ENCODE peak calls at places on chromosomes 4 and X, in nine cellular contexts. L is skeletal muscle cell; F is astrocyte of the spinal cord; X is spleen; V is HFF-Myc; U is hepatocyte; D is fibroblast of the aortic adventitia; E is CD8-positive, alpha-beta memory T cell; I is fibroblast of pulmonary artery. B is an unnamed sample.

GRCh38 chr4:159229164-159229563 is 126.3 kb downstream of the RAPGEF2 start:
- DNase-seq in L (peak; percentile 44), F (peak; percentile 74), X (no peak), V (peak; percentile 19), U (peak; percentile 68), D (peak; percentile 81), E (no peak), I (peak; percentile 87), B (peak; percentile 85)

GRCh38 chrX:126300401-126300800 is 134.3 kb upstream of the DCAF12L2 start:
- DNase-seq in L (no peak), F (no peak), X (no peak), V (no peak), U (no peak), D (no peak), E (no peak), I (no peak), B (no peak)

GRCh38 chrX:24153796-24154189 is 4.3 kb downstream of the ZFX start:
- DNase-seq in L (no peak), F (no peak), X (no peak), V (no peak), U (no peak), D (no peak), E (no peak), I (no peak), B (no peak)

GRCh38 chr4:18025263-18025662 is 3.7 kb upstream of the LCORL start:
- DNase-seq in L (no peak), F (no peak), X (no peak), V (no peak), U (no peak), D (no peak), E (no peak), I (no peak), B (no peak)

GRCh38 chr4:183242291-183242690 is 77.8 kb downstream of the CLDN22 start:
- DNase-seq in L (no peak), F (no peak), X (no peak), V (no peak), U (no peak), D (no peak), E (no peak), I (no peak), B (peak; percentile 30)

GRCh38 chr4:65592089-65592488 is 78.2 kb downstream of the EPHA5 start:
- DNase-seq in L (no peak), F (no peak), X (no peak), V (no peak), U (no peak), D (no peak), E (no peak), I (no peak), B (no peak)

GRCh38 chr4:2412885-2413716 is 5.3 kb downstream of the ZFYVE28 start:
- DNase-seq in L (peak; percentile 60), F (peak; percentile 99), X (peak; percentile 93), V (peak; percentile 75), U (peak; percentile 93), D (peak; percentile 85), E (peak; percentile 85), I (peak; percentile 92), B (peak; percentile 92)

GRCh38 chr4:126678608-126679007 is 954.1 kb upstream of the INTU start:
- DNase-seq in L (no peak), F (no peak), X (no peak), V (no peak), U (no peak), D (no peak), E (no peak), I (no peak), B (no peak)

DNA sequence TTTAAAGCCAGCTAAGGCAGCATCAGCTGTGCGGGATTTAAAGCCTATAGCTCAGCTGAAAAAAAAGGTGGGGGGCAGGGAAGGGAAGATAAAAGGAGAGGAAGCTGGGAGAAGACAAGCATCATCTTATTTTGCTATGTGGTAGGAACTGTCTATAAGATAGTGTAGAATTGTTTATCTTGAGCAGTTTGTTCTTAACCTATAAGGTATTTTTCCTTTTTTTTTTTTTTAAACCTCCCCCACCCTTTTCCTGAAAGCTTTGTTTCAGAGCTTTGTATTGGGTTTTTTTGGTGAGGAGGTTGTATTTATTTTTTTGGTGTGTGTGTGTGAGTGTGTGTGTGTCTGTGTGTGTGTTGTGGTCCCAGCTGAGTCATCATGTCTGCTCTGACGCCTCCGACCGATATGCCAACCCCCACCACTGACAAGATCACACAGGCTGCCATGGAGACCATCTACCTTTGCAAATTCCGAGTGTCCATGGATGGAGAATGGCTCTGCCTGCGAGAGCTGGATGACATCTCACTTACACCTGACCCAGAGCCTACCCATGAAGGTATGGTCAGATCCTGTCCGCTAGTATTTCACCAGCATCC is 531 bp downstream of the RUFY3 start:
- DNase-seq in L (no peak), F (peak; percentile 79), X (no peak), V (no peak), U (no peak), D (peak; percentile 68), E (no peak), I (peak; percentile 75), B (peak; percentile 62)
- H3K4me3 ChIP-seq in L (peak overlapping the region; percentile 52), F (peak overlapping the region; percentile 74), X (no peak overlapping the region), V (peak overlapping the region; percentile 48), U (peak overlapping the region; percentile 1), D (peak overlapping the region; percentile 93), E (no peak overlapping the region), I (peak overlapping the region; percentile 68), B (peak overlapping the region; percentile 83)

GRCh38 chr4:146257511-146257910 is 43.2 kb downstream of the REELD1 start:
- DNase-seq in L (no peak), F (no peak), X (no peak), V (no peak), U (no peak), D (no peak), E (no peak), I (no peak), B (no peak)

GRCh38 chr4:146255874-146256273 is 41.5 kb downstream of the REELD1 start:
- DNase-seq in L (peak; percentile 15), F (peak; percentile 68), X (no peak), V (no peak), U (no peak), D (peak; percentile 88), E (no peak), I (peak; percentile 78), B (peak; percentile 55)

GRCh38 chr4:146255463-146255862 is 41.1 kb downstream of the REELD1 start:
- DNase-seq in L (no peak), F (peak; percentile 64), X (no peak), V (peak; percentile 20), U (no peak), D (peak; percentile 77), E (no peak), I (peak; percentile 67), B (peak; percentile 23)

GRCh38 chr4:146252941-146253340 is 38.6 kb downstream of the REELD1 start:
- DNase-seq in L (no peak), F (no peak), X (no peak), V (no peak), U (no peak), D (no peak), E (no peak), I (no peak), B (no peak)

GRCh38 chr4:146256328-146256727 is 42.0 kb downstream of the REELD1 start:
- DNase-seq in L (no peak), F (no peak), X (no peak), V (no peak), U (no peak), D (no peak), E (no peak), I (no peak), B (no peak)
- H3K4me3 ChIP-seq in L (no peak overlapping the region), F (no peak overlapping the region), X (no peak overlapping the region), V (no peak overlapping the region), U (no peak overlapping the region), D (no peak overlapping the region), E (no peak overlapping the region), I (no peak overlapping the region), B (no peak overlapping the region)

GRCh38 chr4:19729873-19730735 is 521.6 kb upstream of the SLIT2 start:
- DNase-seq in L (no peak), F (peak; percentile 54), X (no peak), V (no peak), U (no peak), D (peak; percentile 39), E (no peak), I (peak; percentile 76), B (no peak)
- H3K4me3 ChIP-seq in L (no peak overlapping the region), F (no peak overlapping the region), X (no peak overlapping the region), V (no peak overlapping the region), U (no peak overlapping the region), D (no peak overlapping the region), E (no peak overlapping the region), I (no peak overlapping the region), B (no peak overlapping the region)

GRCh38 chr4:7941111-7942018 is 1.7 kb upstream of the AFAP1 start:
- DNase-seq in L (no peak), F (no peak), X (no peak), V (no peak), U (no peak), D (no peak), E (no peak), I (no peak), B (no peak)

GRCh38 chr4:7939377-7940108 is at the start of gene AFAP1:
- DNase-seq in L (no peak), F (peak; percentile 83), X (peak; percentile 92), V (no peak), U (peak; percentile 97), D (peak; percentile 78), E (peak; percentile 86), I (peak; percentile 86), B (peak; percentile 97)

GRCh38 chr4:7938513-7939376 is 916 bp downstream of the AFAP1 start:
- DNase-seq in L (no peak), F (peak; percentile 43), X (no peak), V (no peak), U (peak; percentile 62), D (peak; percentile 70), E (peak; percentile 18), I (peak; percentile 50), B (peak; percentile 74)

GRCh38 chr4:7933631-7934510 is 5.8 kb downstream of the AFAP1 start:
- DNase-seq in L (no peak), F (no peak), X (no peak), V (no peak), U (no peak), D (peak; percentile 47), E (no peak), I (no peak), B (no peak)

GRCh38 chr4:7936963-7937362 is 2.7 kb downstream of the AFAP1 start:
- DNase-seq in L (no peak), F (no peak), X (no peak), V (no peak), U (no peak), D (peak; percentile 72), E (no peak), I (no peak), B (peak; percentile 74)
- H3K4me3 ChIP-seq in L (peak overlapping the region; percentile 81), F (peak overlapping the region; percentile 89), X (no peak overlapping the region), V (no peak overlapping the region), U (no peak overlapping the region), D (peak overlapping the region; percentile 87), E (no peak overlapping the region), I (peak overlapping the region; percentile 75), B (peak overlapping the region; percentile 86)

DNA sequence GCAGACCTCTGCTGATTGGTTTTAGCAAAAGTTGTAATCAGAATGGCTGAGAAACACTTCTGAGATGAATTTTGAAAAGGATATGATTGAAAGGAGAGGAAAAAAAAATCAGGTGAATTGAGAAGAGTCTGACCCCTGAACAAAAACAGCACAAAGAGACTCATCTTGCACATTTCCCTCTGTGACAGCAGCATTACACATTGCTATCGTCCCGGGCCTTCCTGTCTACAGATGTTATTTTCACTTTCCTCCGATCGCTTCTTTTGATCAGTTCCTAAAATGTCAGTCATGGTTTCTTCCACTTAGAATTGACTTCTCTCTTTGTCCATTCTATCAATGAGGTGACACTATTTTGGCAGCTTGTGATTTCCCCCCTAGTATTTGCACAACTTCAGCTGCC is 262.6 kb downstream of the GPC3 start:
- DNase-seq in L (no peak), F (no peak), X (no peak), V (no peak), U (no peak), D (no peak), E (no peak), I (no peak), B (no peak)
- H3K4me3 ChIP-seq in L (no peak overlapping the region), F (no peak overlapping the region), X (no peak overlapping the region), V (no peak overlapping the region), U (no peak overlapping the region), D (no peak overlapping the region), E (no peak overlapping the region), I (no peak overlapping the region), B (no peak overlapping the region)

GRCh38 chr4:175731506-175731905 is 80.6 kb downstream of the GPM6A start:
- DNase-seq in L (no peak), F (no peak), X (no peak), V (no peak), U (no peak), D (no peak), E (no peak), I (no peak), B (no peak)
- H3K4me3 ChIP-seq in L (no peak overlapping the region), F (no peak overlapping the region), X (no peak overlapping the region), V (no peak overlapping the region), U (no peak overlapping the region), D (no peak overlapping the region), E (no peak overlapping the region), I (no peak overlapping the region), B (no peak overlapping the region)